ENCODE peak calls at places on chromosomes 2 and 18, in five cellular contexts. U, T, J, C and O are unnamed samples.

GRCh38 chr18:47248610-47249343 is 2.7 kb downstream of the SKOR2 start:
- DNase-seq in U (no peak), T (no peak), J (no peak), C (no peak), O (no peak)

GRCh38 chr2:124993809-124994208 is 968.7 kb downstream of the CNTNAP5 start:
- DNase-seq in U (no peak), T (no peak), J (no peak), C (no peak), O (no peak)

GRCh38 chr2:75564026-75564688 is 3.4 kb upstream of the EVA1A start:
- DNase-seq in U (no peak), T (no peak), J (no peak), C (no peak), O (no peak)

GRCh38 chr18:59426855-59427254 is 67.8 kb upstream of the LMAN1 start:
- DNase-seq in U (no peak), T (no peak), J (no peak), C (no peak), O (no peak)

GRCh38 chr2:190150413-190150812 is 87.9 kb upstream of the MSTN start:
- DNase-seq in U (no peak), T (no peak), J (no peak), C (no peak), O (no peak)

GRCh38 chr18:30358545-30358944 is 684.0 kb downstream of the DSC3 start:
- DNase-seq in U (peak; percentile 59), T (no peak), J (no peak), C (no peak), O (no peak)

GRCh38 chr2:170277943-170278342 is 100.0 kb downstream of the MYO3B start:
- DNase-seq in U (no peak), T (no peak), J (no peak), C (no peak), O (no peak)

GRCh38 chr18:68713131-68713530 is 1.8 kb downstream of the TMX3 start:
- DNase-seq in U (no peak), T (no peak), J (no peak), C (no peak), O (no peak)

GRCh38 chr2:47555368-47555767 is 152.4 kb downstream of the MSH2 start:
- DNase-seq in U (no peak), T (no peak), J (no peak), C (no peak), O (no peak)

GRCh38 chr2:84805250-84805917 is 75.5 kb downstream of the TRABD2A start:
- DNase-seq in U (peak; percentile 12), T (peak; percentile 90), J (no peak), C (no peak), O (no peak)

GRCh38 chr2:17475285-17475684 is 43.0 kb downstream of the RAD51AP2 start:
- DNase-seq in U (no peak), T (no peak), J (no peak), C (no peak), O (no peak)

GRCh38 chr2:152456262-152456661 is 121.3 kb downstream of the FMNL2 start:
- DNase-seq in U (peak; percentile 57), T (peak; percentile 45), J (no peak), C (no peak), O (no peak)

GRCh38 chr18:2651981-2652380 is 3.5 kb upstream of the SMCHD1 start:
- DNase-seq in U (no peak), T (no peak), J (no peak), C (no peak), O (no peak)

GRCh38 chr2:30346475-30347169 is 100.4 kb upstream of the LCLAT1 start:
- DNase-seq in U (no peak), T (no peak), J (peak; percentile 41), C (no peak), O (no peak)

GRCh38 chr2:117956036-117956791 is 57.7 kb downstream of the CCDC93 start:
- DNase-seq in U (no peak), T (no peak), J (no peak), C (no peak), O (no peak)

GRCh38 chr2:160952462-160952861 is 207.8 kb upstream of the TANK start:
- DNase-seq in U (peak; percentile 67), T (peak; percentile 75), J (peak; percentile 8), C (no peak), O (no peak)

GRCh38 chr2:148391324-148391723 is 253.2 kb upstream of the EPC2 start:
- DNase-seq in U (peak; percentile 30), T (peak; percentile 33), J (no peak), C (no peak), O (no peak)

GRCh38 chr2:230798769-230799399 is 65.9 kb upstream of the ITM2C start:
- DNase-seq in U (peak; percentile 70), T (peak; percentile 59), J (no peak), C (no peak), O (no peak)

GRCh38 chr2:217365656-217366055 is 505.8 kb upstream of the TNP1 start:
- DNase-seq in U (no peak), T (no peak), J (no peak), C (no peak), O (no peak)

GRCh38 chr2:119225926-119226325 is 2.3 kb downstream of the STEAP3 start:
- DNase-seq in U (no peak), T (no peak), J (no peak), C (no peak), O (no peak)

GRCh38 chr2:182649316-182649715 is 66.7 kb upstream of the DNAJC10 start:
- DNase-seq in U (peak; percentile 39), T (peak; percentile 9), J (no peak), C (no peak), O (no peak)

GRCh38 chr2:26735883-26736588 is 28.0 kb upstream of the SLC35F6 start:
- DNase-seq in U (no peak), T (no peak), J (no peak), C (no peak), O (no peak)

GRCh38 chr2:75199428-75200011 is at the start of gene TACR1:
- DNase-seq in U (peak; percentile 72), T (peak; percentile 73), J (no peak), C (peak; percentile 61), O (peak; percentile 60)

GRCh38 chr2:224608104-224608503 is 22.9 kb upstream of the CUL3 start:
- DNase-seq in U (no peak), T (no peak), J (no peak), C (no peak), O (no peak)

GRCh38 chr2:8472545-8473361 is 209.1 kb upstream of the ID2 start:
- DNase-seq in U (no peak), T (no peak), J (no peak), C (no peak), O (no peak)

GRCh38 chr2:227884511-227884947 is 13.1 kb downstream of the DAW1 start:
- DNase-seq in U (peak; percentile 63), T (peak; percentile 70), J (no peak), C (peak; percentile 86), O (peak; percentile 91)

GRCh38 chr2:207463433-207463832 is 66.3 kb upstream of the CREB1 start:
- DNase-seq in U (no peak), T (no peak), J (no peak), C (no peak), O (no peak)

GRCh38 chr2:68769586-68770270 is 35.1 kb downstream of the ARHGAP25 start:
- DNase-seq in U (no peak), T (no peak), J (no peak), C (no peak), O (no peak)

GRCh38 chr18:76448262-76449109 is 46.6 kb downstream of the ZNF516 start:
- DNase-seq in U (no peak), T (no peak), J (no peak), C (no peak), O (no peak)

GRCh38 chr2:196230051-196230450 is 58.7 kb upstream of the STK17B start:
- DNase-seq in U (no peak), T (no peak), J (no peak), C (peak; percentile 52), O (peak; percentile 87)

GRCh38 chr2:162403884-162404283 is 60.0 kb downstream of the GCA start:
- DNase-seq in U (peak; percentile 86), T (peak; percentile 35), J (no peak), C (no peak), O (no peak)

GRCh38 chr2:48278590-48278989 is 251.4 kb upstream of the STON1 start:
- DNase-seq in U (no peak), T (no peak), J (no peak), C (no peak), O (no peak)

GRCh38 chr2:216796096-216796840 is 63.6 kb downstream of the TNP1 start:
- DNase-seq in U (no peak), T (no peak), J (no peak), C (no peak), O (no peak)

GRCh38 chr18:76564117-76564516 is 69.1 kb upstream of the ZNF516 start:
- DNase-seq in U (peak; percentile 58), T (peak; percentile 54), J (no peak), C (no peak), O (no peak)

GRCh38 chr2:200862532-200863000 is 1.9 kb downstream of the CLK1 start:
- DNase-seq in U (peak; percentile 71), T (peak; percentile 43), J (no peak), C (no peak), O (no peak)

GRCh38 chr18:59556265-59556664 is 141.0 kb downstream of the CCBE1 start:
- DNase-seq in U (no peak), T (peak; percentile 79), J (no peak), C (no peak), O (no peak)

GRCh38 chr2:199379251-199379650 is 78.5 kb downstream of the SATB2 start:
- DNase-seq in U (peak; percentile 59), T (peak; percentile 40), J (no peak), C (no peak), O (no peak)

GRCh38 chr2:147364597-147364996 is 480.2 kb upstream of the ACVR2A start:
- DNase-seq in U (no peak), T (no peak), J (no peak), C (no peak), O (no peak)
- H3K4me3 ChIP-seq in U (no peak overlapping the region), T (no peak overlapping the region), J (no peak overlapping the region), C (no peak overlapping the region), O (no peak overlapping the region)

GRCh38 chr18:66159451-66159850 is 408.6 kb downstream of the CDH7 start:
- DNase-seq in U (no peak), T (no peak), J (no peak), C (no peak), O (no peak)

GRCh38 chr18:66156946-66157687 is 406.3 kb downstream of the CDH7 start:
- DNase-seq in U (no peak), T (no peak), J (no peak), C (no peak), O (no peak)

DNA sequence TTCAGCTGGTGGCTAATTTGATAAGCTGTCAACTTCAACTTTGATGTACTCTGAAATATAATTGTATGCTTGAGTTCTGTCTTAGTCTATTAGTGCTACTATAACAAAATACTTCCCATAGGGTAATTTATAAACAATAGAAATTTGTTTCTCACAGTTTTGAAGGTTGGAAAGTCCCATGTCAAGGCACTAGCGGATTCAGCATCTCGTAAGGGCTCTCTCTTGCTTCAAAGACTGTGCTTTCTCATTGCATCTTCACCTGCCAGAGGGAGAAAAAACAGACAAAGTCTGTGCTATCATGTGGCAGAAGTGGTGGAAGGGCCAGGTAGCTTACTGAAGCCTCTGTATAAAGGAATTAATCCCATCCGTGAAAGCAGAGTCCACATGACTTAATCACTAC is 409.2 kb downstream of the CDH7 start:
- DNase-seq in U (no peak), T (no peak), J (no peak), C (no peak), O (no peak)
- H3K4me3 ChIP-seq in U (no peak overlapping the region), T (no peak overlapping the region), J (no peak overlapping the region), C (no peak overlapping the region), O (no peak overlapping the region)

GRCh38 chr2:127575941-127576432 is 40.5 kb downstream of the MYO7B start:
- DNase-seq in U (no peak), T (peak; percentile 46), J (no peak), C (peak; percentile 23), O (peak; percentile 13)
- H3K4me3 ChIP-seq in U (no peak overlapping the region), T (no peak overlapping the region), J (peak overlapping the region; percentile 43), C (no peak overlapping the region), O (no peak overlapping the region)

GRCh38 chr2:11326692-11327211 is 17.7 kb downstream of the ROCK2 start:
- DNase-seq in U (no peak), T (no peak), J (no peak), C (no peak), O (no peak)
- H3K4me3 ChIP-seq in U (no peak overlapping the region), T (no peak overlapping the region), J (no peak overlapping the region), C (no peak overlapping the region), O (no peak overlapping the region)